ENCODE peak calls at places on chromosomes 13 and 19, in four cellular contexts. Y, T, P and D are unnamed samples. For H3K9me3, the result is how much of the 10 kb centered on the place peaks cover.

GRCh38 chr19:756232-756631 is 5.3 kb downstream of the MISP start:
- DNase-seq in Y (peak), P (peak), T (peak), D (no peak)

GRCh38 chr19:54431255-54431838 is 16.1 kb downstream of the TTYH1 start:
- DNase-seq in P (no peak), T (no peak), Y (peak), D (no peak)

GRCh38 chr13:102846261-102847015 is 606 bp downstream of the ERCC5 start:
- DNase-seq in Y (peak), T (no peak), P (peak), D (no peak)

GRCh38 chr19:42412223-42412622 is 15.0 kb downstream of the LIPE start:
- DNase-seq in T (no peak), P (no peak), Y (no peak), D (no peak)

GRCh38 chr13:74082741-74083160 is 51.5 kb downstream of the KLF12 start:
- DNase-seq in T (no peak), P (peak), Y (no peak), D (no peak)

GRCh38 chr19:19274146-19274545 is 1.0 kb upstream of the TM6SF2 start:
- DNase-seq in T (no peak), Y (no peak), P (no peak), D (no peak)

GRCh38 chr13:63044617-63045016 is 1629.0 kb upstream of the PCDH20 start:
- DNase-seq in T (no peak), P (no peak), Y (no peak), D (no peak)

GRCh38 chr19:20078696-20079095 is 896 bp downstream of the ZNF90 start:
- DNase-seq in P (no peak), T (no peak), Y (no peak), D (no peak)

GRCh38 chr19:16585808-16586476 is 13.7 kb upstream of the SLC35E1 start:
- DNase-seq in Y (no peak), T (no peak), P (no peak), D (no peak)

GRCh38 chr13:33164331-33164730 is 121.2 kb downstream of the STARD13 start:
- DNase-seq in Y (no peak), P (peak), T (no peak), D (no peak)

GRCh38 chr19:2055871-2056809 is 5.1 kb upstream of the MKNK2 start:
- DNase-seq in P (no peak), T (no peak), Y (peak), D (no peak)

GRCh38 chr19:35287713-35288112 is 4.2 kb upstream of the MAG start:
- DNase-seq in Y (no peak), P (no peak), T (no peak), D (no peak)

DNA sequence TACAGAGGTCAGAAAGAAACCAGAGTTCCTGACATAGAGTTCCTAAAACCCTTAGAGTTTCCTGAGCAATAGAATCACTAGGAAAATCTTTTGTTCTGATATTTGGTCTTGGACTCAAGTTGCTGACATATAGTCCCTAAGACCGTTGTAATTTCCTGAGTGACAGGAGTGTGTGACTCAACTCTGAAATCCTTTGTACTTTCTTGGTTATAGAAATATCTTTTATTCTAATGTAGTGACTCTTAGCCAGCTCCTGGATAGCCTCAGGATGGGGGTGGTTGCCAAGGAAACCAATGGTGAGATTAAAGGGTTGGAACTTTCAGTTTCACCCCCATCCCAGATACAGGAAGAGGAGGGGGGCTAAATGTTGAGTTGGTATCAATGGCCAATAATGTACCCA is 41.9 kb downstream of the MBD3L2B start:
- DNase-seq in Y (no peak), P (no peak), T (no peak), D (no peak)
- H3K9me3 ChIP-seq in Y (under half), P (under half), T (under half), D (under half)

GRCh38 chr19:7326105-7326877 is 22.4 kb upstream of the ARHGEF18 start:
- DNase-seq in T (peak), Y (peak), P (peak), D (peak)
- TF ChIP-seq TCF7L2 in T (no peak), Y (no peak), P (no peak), D (no peak)

DNA sequence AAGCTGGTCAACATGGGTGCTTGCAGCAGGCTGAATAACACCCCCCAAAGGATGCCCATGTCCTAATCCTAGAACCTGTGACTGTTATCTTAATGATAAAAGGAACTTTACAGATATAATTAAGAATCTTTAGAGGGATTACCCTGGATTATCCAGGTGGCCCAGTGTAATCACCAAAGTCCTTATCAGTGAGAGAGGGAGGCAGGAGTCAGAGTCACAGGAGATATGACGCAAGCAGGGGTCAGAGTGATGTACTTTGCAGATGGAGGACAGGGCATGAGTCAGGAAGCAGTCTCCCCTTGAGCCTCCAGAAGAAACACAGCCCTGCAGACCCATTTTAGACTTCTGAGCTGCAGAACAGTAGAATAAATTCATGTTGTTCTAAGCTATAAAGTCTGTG is 9.8 kb downstream of the ZNF606 start:
- DNase-seq in P (no peak), T (no peak), Y (no peak), D (no peak)
- H3K9me3 ChIP-seq in P (half or more), T (under half), Y (under half), D (under half)

GRCh38 chr13:99085846-99086148 is 107.9 kb upstream of the DOCK9 start:
- DNase-seq in P (no peak), T (no peak), Y (no peak), D (no peak)

GRCh38 chr13:99086149-99086868 is 108.4 kb upstream of the DOCK9 start:
- DNase-seq in Y (no peak), P (no peak), T (peak), D (no peak)

GRCh38 chr13:99086869-99087129 is 108.9 kb upstream of the DOCK9 start:
- DNase-seq in Y (no peak), T (no peak), P (no peak), D (no peak)

GRCh38 chr13:99083976-99084375 is 106.1 kb upstream of the DOCK9 start:
- DNase-seq in P (no peak), T (no peak), Y (no peak), D (no peak)

DNA sequence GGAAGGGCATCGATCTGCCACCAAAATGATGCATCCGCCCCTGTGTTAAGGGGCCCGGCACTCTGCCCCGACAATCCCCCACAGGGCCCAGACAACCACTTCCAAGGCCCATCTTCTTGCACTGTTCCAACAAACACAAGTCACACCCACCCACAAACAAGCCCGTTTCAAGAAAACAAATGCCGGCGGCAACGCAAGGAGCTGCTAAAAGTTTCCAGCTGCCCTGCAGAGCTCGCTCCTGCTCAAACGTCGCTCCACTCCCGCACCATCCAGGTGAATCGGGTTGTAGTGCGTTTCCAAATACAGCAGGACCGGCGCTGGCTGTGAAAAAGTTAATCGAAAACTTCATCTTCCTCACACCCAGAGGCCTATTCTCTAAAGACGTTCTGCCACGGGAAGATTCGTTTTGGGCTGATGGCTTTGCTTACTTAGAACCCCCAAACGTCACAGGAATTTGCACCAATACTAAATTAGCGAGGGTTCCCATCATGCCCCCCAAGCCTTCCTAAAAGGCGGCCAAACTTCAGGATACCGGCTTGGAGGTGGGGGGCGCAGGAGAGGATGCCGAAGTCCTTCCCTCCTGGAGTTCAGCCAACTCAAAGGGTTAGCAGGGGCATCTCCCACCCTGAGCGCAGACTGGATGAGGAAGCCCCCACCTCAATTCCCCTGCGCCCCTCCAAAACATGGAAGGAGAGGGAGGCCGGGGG is 107.4 kb upstream of the DOCK9 start:
- DNase-seq in Y (no peak), T (peak), P (no peak), D (no peak)
- TF ChIP-seq TCF7L2 in Y (no peak), T (no peak), P (no peak), D (no peak)

DNA sequence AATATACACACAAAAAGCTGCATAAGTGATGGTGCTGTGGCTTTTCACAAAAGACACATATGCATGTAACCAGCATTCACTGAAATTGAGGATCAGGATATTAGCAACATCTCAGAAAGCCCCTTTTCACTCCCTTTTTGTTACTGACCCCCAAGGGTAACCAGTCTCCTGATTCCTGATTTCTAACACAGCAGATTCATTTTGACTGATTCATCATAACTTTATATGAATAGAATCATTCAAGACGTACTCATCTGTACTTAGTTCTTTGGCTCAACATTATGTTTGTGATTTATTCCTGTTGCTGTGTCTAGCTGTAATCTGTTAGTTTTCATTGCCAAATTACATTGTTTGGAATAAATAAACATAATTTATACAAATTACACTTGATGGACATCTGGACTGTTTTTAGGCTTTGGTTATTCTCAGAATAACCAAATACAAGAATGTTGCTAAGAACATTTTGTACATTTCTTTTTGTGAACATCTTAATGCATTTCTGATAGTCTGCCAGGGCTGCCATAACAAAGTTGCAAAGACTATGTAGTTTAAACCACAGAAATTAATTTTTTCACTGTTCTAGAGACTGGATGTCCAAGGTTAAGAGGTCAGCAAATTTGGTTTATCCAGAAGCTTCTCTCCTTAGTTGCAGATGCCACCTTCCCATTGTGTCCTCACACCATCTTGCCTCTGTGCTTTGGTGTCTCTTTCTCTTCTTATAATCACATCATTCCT is 62.7 kb upstream of the EDNRB start:
- DNase-seq in Y (no peak), T (no peak), P (no peak), D (no peak)
- H3K9me3 ChIP-seq in Y (under half), T (under half), P (under half), D (under half)

DNA sequence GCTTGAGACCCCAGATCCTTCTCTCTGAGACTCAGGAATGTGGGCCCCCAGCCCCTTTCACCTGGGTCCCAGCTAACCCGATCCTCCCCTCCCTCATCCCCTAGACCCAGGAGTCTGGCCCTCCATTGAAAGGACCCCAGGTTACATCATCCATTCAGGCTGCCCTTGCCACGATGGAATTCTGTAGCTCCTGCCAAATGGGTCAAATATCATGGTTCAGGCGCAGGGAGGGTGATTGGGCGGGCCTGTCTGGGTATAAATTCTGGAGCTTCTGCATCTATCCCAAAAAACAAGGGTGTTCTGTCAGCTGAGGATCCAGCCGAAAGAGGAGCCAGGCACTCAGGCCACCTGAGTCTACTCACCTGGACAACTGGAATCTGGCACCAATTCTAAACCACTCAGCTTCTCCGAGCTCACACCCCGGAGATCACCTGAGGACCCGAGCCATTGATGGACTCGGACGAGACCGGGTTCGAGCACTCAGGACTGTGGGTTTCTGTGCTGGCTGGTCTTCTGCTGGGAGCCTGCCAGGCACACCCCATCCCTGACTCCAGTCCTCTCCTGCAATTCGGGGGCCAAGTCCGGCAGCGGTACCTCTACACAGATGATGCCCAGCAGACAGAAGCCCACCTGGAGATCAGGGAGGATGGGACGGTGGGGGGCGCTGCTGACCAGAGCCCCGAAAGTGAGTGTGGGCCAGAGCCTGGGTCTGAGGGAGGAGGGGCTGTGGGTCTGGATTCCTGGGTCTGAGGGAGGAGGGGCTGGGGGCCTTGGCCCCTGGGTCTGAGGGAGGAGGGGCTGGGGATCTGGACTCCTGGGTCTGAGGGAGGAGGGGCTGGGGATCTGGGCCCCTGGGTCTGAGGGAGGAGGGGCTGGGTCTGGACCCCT is 707 bp downstream of the FGF21 start:
- DNase-seq in T (no peak), Y (no peak), P (no peak), D (no peak)
- TF ChIP-seq TCF7L2 in T (no peak), Y (no peak), P (no peak), D (no peak)

GRCh38 chr19:23561341-23561740 is 125.7 kb downstream of the ZNF675 start:
- DNase-seq in T (no peak), Y (no peak), P (no peak), D (no peak)
- H3K9me3 ChIP-seq in T (under half), Y (under half), P (half or more), D (under half)

DNA sequence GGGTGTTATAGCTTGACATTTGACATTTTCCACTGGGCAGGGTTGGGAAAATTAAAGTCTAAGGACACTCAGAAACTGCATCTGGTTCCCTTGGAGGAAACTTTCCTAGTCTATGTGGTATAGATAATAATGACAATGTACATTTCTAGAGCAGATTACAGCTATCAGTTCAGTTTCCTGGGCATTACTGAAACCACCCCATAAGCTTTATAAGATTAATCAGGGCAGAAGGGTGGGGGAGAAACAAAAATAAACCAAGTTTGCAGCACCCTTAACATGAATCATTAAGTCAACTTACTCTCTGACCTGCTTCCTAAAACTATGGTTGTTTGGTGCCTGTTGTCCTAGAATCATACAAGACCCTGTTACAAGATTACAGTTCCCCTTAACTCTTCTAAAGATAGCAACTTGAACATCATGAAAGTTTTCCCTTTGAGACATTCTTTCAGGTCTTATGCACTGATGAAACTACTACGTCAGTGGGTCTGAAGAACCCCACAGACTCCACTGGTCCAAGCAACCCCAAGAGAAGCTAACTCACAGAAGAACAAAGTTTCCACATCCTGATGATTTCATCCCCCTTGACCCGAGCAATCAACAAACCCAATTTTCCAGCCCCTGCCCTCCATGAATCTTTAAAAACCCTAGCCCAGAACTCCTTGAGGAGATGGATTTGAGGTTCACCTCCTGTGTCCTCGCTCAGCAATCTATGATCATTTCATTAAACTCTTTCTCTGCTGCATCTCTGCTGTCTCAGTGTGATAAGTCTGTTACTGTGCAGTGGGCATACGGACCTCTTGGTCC is 336.6 kb downstream of the FOXO1 start:
- DNase-seq in Y (no peak), P (no peak), T (no peak), D (no peak)
- TF ChIP-seq TCF7L2 in Y (no peak), P (no peak), T (no peak), D (no peak)